ENCODE peak calls at places on chromosome 7, in six cellular contexts. T is Karpas-422; B is stimulated activated naive CD8-positive, alpha-beta T cell treated with anti-CD3 and anti-CD28 coated beads, Interleukin-15, Interleukin-2, amounts not matched to agents 100 U/mL and 50 U/mL, for 24 hours; E is PC-3; G is GM04503; X is fibroblast of mammary gland. I is an unnamed sample.
A peak's percentile ranks its signal among the peaks of the same experiment; 100 is the strongest.

GRCh38 chr7:129311429-129311828 is 86.6 kb downstream of the AHCYL2 start:
- DNase-seq in T (no peak), G (no peak), X (no peak), B (no peak), E (no peak), I (no peak)

GRCh38 chr7:38584443-38585210 is 46.5 kb downstream of the AMPH start:
- DNase-seq in T (no peak), E (peak; percentile 26), X (peak; percentile 84), G (peak; percentile 66), B (no peak), I (no peak)

GRCh38 chr7:149822353-149822943 is 15.7 kb upstream of the ZNF862 start:
- DNase-seq in E (no peak), T (no peak), B (no peak), G (no peak), X (no peak), I (no peak)

GRCh38 chr7:139682136-139683013 is 95.4 kb downstream of the HIPK2 start:
- DNase-seq in B (peak; percentile 69), X (peak; percentile 96), T (no peak), E (peak; percentile 88), G (peak; percentile 31), I (no peak)

GRCh38 chr7:36606442-36607205 is 117.7 kb downstream of the AOAH start:
- DNase-seq in X (no peak), B (no peak), G (no peak), E (no peak), T (no peak), I (no peak)

GRCh38 chr7:123770378-123770777 is 21.6 kb upstream of the WASL start:
- DNase-seq in E (peak; percentile 89), B (no peak), X (peak; percentile 89), T (peak; percentile 56), G (no peak), I (no peak)

GRCh38 chr7:64574481-64575159 is 11.7 kb upstream of the ZNF680 start:
- DNase-seq in E (no peak), G (no peak), X (peak; percentile 61), T (no peak), B (no peak), I (peak; percentile 87)

GRCh38 chr7:129952653-129953560 is at the start of gene UBE2H:
- DNase-seq in E (peak; percentile 93), X (peak; percentile 89), T (peak; percentile 95), G (peak; percentile 43), B (peak; percentile 95), I (peak; percentile 98)

GRCh38 chr7:157183832-157184231 is 45.1 kb downstream of the UBE3C start:
- DNase-seq in T (no peak), X (no peak), E (no peak), B (no peak), G (no peak), I (no peak)

GRCh38 chr7:92135100-92135429 is 788 bp upstream of the CYP51A1 start:
- DNase-seq in E (peak; percentile 19), B (peak; percentile 15), T (peak; percentile 68), G (no peak), X (peak; percentile 46), I (no peak)

GRCh38 chr7:81584667-81585066 is 185.2 kb downstream of the HGF start:
- DNase-seq in G (no peak), E (no peak), B (no peak), T (no peak), X (peak; percentile 63), I (no peak)

GRCh38 chr7:69597278-69598076 is 798 bp upstream of the AUTS2 start:
- DNase-seq in X (no peak), B (peak; percentile 27), G (no peak), E (no peak), T (peak; percentile 48), I (peak; percentile 65)

GRCh38 chr7:1421020-1421790 is 38.1 kb downstream of the MICALL2 start:
- DNase-seq in T (no peak), B (no peak), E (no peak), X (no peak), G (no peak), I (no peak)

GRCh38 chr7:54679414-54679813 is 79.6 kb downstream of the SEC61G start:
- DNase-seq in X (no peak), G (no peak), E (no peak), B (no peak), T (no peak), I (no peak)

GRCh38 chr7:22202141-22202540 is 154.8 kb downstream of the RAPGEF5 start:
- DNase-seq in X (no peak), G (no peak), T (no peak), E (no peak), B (no peak), I (no peak)

GRCh38 chr7:113159746-113160339 is 41.5 kb upstream of the SMIM30 start:
- DNase-seq in B (no peak), T (peak; percentile 82), G (no peak), X (peak; percentile 49), E (peak; percentile 38), I (peak; percentile 69)

GRCh38 chr7:42170724-42171123 is 66.3 kb downstream of the GLI3 start:
- DNase-seq in E (peak; percentile 94), G (no peak), T (no peak), B (no peak), X (peak; percentile 40), I (no peak)

GRCh38 chr7:25569765-25570164 is 341.5 kb upstream of the NPVF start:
- DNase-seq in X (no peak), B (no peak), G (no peak), E (no peak), T (no peak), I (no peak)

GRCh38 chr7:75879771-75880184 is 944 bp downstream of the RHBDD2 start:
- DNase-seq in G (no peak), E (no peak), B (no peak), T (peak; percentile 42), X (peak; percentile 38), I (peak; percentile 21)

GRCh38 chr7:86504229-86504628 is 139.5 kb upstream of the GRM3 start:
- DNase-seq in G (no peak), B (no peak), X (no peak), E (peak; percentile 55), T (no peak), I (no peak)

GRCh38 chr7:520503-521161 is 986 bp upstream of the PDGFA start:
- DNase-seq in B (peak; percentile 26), X (no peak), G (no peak), E (no peak), T (no peak), I (no peak)

GRCh38 chr7:44278451-44279161 is 46.8 kb downstream of the CAMK2B start:
- DNase-seq in G (no peak), B (no peak), X (no peak), T (no peak), E (no peak), I (no peak)

GRCh38 chr7:674454-675410 is 51.8 kb upstream of the DNAAF5 start:
- DNase-seq in B (no peak), E (no peak), G (no peak), X (no peak), T (no peak), I (no peak)

GRCh38 chr7:102875700-102876192 is 37.1 kb upstream of the LRRC17 start:
- DNase-seq in X (peak; percentile 99), E (peak; percentile 97), T (peak; percentile 30), G (peak; percentile 97), B (peak; percentile 23), I (no peak)

GRCh38 chr7:33981686-33982424 is 76.5 kb downstream of the BMPER start:
- DNase-seq in T (no peak), X (peak; percentile 92), B (no peak), G (no peak), E (no peak), I (no peak)

GRCh38 chr7:83693281-83693680 is 44.3 kb upstream of the SEMA3E start:
- DNase-seq in B (no peak), E (no peak), G (no peak), T (no peak), X (no peak), I (no peak)

GRCh38 chr7:112252141-112252540 is 45.6 kb downstream of the ZNF277 start:
- DNase-seq in B (no peak), G (no peak), E (no peak), T (no peak), X (no peak), I (no peak)

GRCh38 chr7:139231513-139232376 is 708 bp downstream of the UBN2 start:
- DNase-seq in G (no peak), X (peak; percentile 47), T (peak; percentile 63), E (peak; percentile 24), B (peak; percentile 31), I (peak; percentile 70)

GRCh38 chr7:150871601-150872000 is 19.3 kb downstream of the AOC1 start:
- DNase-seq in T (no peak), G (no peak), X (peak; percentile 54), E (no peak), B (no peak), I (no peak)